ENCODE peak calls at places on chromosomes 11 and 22, in eight cellular contexts. Z is transverse colon, H is ascending aorta, B is gastrocnemius medialis, F is HCT116, R is GM12878, J is OCI-LY7, S is heart right ventricle. T is an unnamed sample. For H3K4me1, the result is how much of the 10 kb centered on the place peaks cover.

GRCh38 chr11:37504066-37504611 is 906.1 kb upstream of the RAG2 start:
- DNase-seq in J (no peak), H (no peak), R (peak), B (no peak), S (no peak), F (no peak), Z (no peak), T (peak)

GRCh38 chr22:20220629-20221026 is 47.5 kb downstream of the RTN4R start:
- DNase-seq in Z (no peak), B (no peak), F (no peak), J (no peak), H (no peak), R (no peak), S (no peak), T (no peak)

GRCh38 chr11:129292768-129293167 is 82.9 kb upstream of the BARX2 start:
- DNase-seq in R (no peak), J (no peak), F (no peak), S (no peak), H (no peak), Z (no peak), B (no peak), T (no peak)

GRCh38 chr22:23105919-23106853 is 35.6 kb downstream of the RSPH14 start:
- DNase-seq in S (no peak), F (no peak), H (no peak), J (no peak), B (no peak), R (no peak), Z (no peak), T (no peak)

GRCh38 chr22:49628351-49629023 is 199.2 kb downstream of the BRD1 start:
- DNase-seq in B (no peak), J (no peak), Z (no peak), H (no peak), R (no peak), F (no peak), S (no peak), T (no peak)

GRCh38 chr11:7896026-7896785 is 34.9 kb downstream of the OR10A6 start:
- DNase-seq in B (no peak), Z (no peak), F (no peak), R (no peak), H (no peak), J (no peak), S (no peak), T (no peak)

GRCh38 chr11:46918087-46918751 is at the start of gene LRP4:
- DNase-seq in F (no peak), Z (peak), B (no peak), H (no peak), S (peak), R (no peak), J (peak), T (peak)

GRCh38 chr22:45602824-45603301 is 68.8 kb upstream of the ATXN10 start:
- DNase-seq in J (peak), B (no peak), H (no peak), Z (no peak), S (no peak), R (no peak), F (peak), T (peak)

GRCh38 chr11:77345621-77346020 is 44.1 kb upstream of the GDPD4 start:
- DNase-seq in B (no peak), S (no peak), H (no peak), Z (no peak), J (no peak), F (no peak), R (no peak), T (no peak)

GRCh38 chr11:119254239-119254638 is 48.1 kb downstream of the CBL start:
- DNase-seq in J (no peak), H (no peak), Z (no peak), S (no peak), R (no peak), B (no peak), F (no peak), T (no peak)

GRCh38 chr22:42399315-42400271 is 32.6 kb downstream of the NFAM1 start:
- DNase-seq in Z (peak), R (no peak), J (peak), F (no peak), S (peak), B (no peak), H (no peak), T (no peak)

GRCh38 chr11:32173435-32173834 is 82.6 kb downstream of the RCN1 start:
- DNase-seq in B (no peak), S (peak), J (no peak), Z (peak), R (no peak), H (no peak), F (peak), T (peak)

GRCh38 chr11:8263109-8263768 is 439 bp downstream of the LMO1 start:
- DNase-seq in F (no peak), Z (no peak), B (no peak), S (no peak), R (no peak), J (no peak), H (no peak), T (no peak)

GRCh38 chr22:46366801-46367706 is 31.5 kb downstream of the TRMU start:
- DNase-seq in J (peak), H (no peak), F (no peak), Z (peak), B (no peak), R (no peak), S (no peak), T (no peak)

GRCh38 chr11:19076744-19077589 is 16.4 kb upstream of the MRGPRX2 start:
- DNase-seq in B (no peak), Z (peak), R (no peak), F (peak), S (peak), J (peak), H (no peak), T (peak)

GRCh38 chr11:70501026-70501901 is 102.9 kb downstream of the CTTN start:
- DNase-seq in R (no peak), F (no peak), H (peak), B (no peak), S (peak), Z (no peak), J (no peak), T (no peak)

GRCh38 chr22:33940741-33941140 is 20.5 kb upstream of the LARGE1 start:
- DNase-seq in B (no peak), F (no peak), H (no peak), S (no peak), J (no peak), R (no peak), Z (no peak), T (no peak)

GRCh38 chr22:39493759-39494158 is 8.3 kb upstream of the MIEF1 start:
- DNase-seq in R (no peak), F (no peak), J (no peak), H (no peak), B (no peak), Z (no peak), S (no peak), T (no peak)

GRCh38 chr11:20601221-20601914 is 2.0 kb downstream of the SLC6A5 start:
- DNase-seq in S (no peak), B (no peak), H (no peak), J (no peak), F (no peak), R (no peak), Z (no peak), T (no peak)
- TF ChIP-seq CTCF in S (no peak), B (no peak), H (no peak), J (no peak), F (no peak), R (no peak), Z (no peak), T (no peak)

GRCh38 chr11:116167706-116168458 is 604.9 kb downstream of the BUD13 start:
- DNase-seq in R (no peak), Z (no peak), B (no peak), J (no peak), S (no peak), F (no peak), H (no peak), T (no peak)
- H3K4me3 ChIP-seq in R (no peak), Z (no peak), B (no peak), J (no peak), S (no peak), F (no peak), H (no peak), T (no peak)

GRCh38 chr11:11250470-11250869 is 102.6 kb downstream of the CSNK2A3 start:
- DNase-seq in R (no peak), J (no peak), B (no peak), Z (no peak), S (no peak), F (no peak), H (no peak), T (no peak)
- H3K4me1 ChIP-seq in R (under half), J (under half), B (under half), Z (under half), S (under half), F (under half), H (under half), T (under half)

GRCh38 chr11:1389103-1389931 is 417 bp upstream of the BRSK2 start:
- DNase-seq in Z (peak), S (peak), H (peak), B (peak), F (peak), J (peak), R (peak), T (peak)

GRCh38 chr11:1388763-1389102 is 1.0 kb upstream of the BRSK2 start:
- DNase-seq in Z (no peak), H (no peak), F (no peak), J (no peak), R (no peak), S (no peak), B (no peak), T (no peak)

GRCh38 chr11:1387521-1387920 is 2.2 kb upstream of the BRSK2 start:
- DNase-seq in R (no peak), B (no peak), F (no peak), S (no peak), H (no peak), Z (no peak), J (no peak), T (no peak)

GRCh38 chr11:1389932-1390587 is at the start of gene BRSK2:
- DNase-seq in B (no peak), J (no peak), F (no peak), Z (no peak), H (no peak), R (no peak), S (no peak), T (no peak)

DNA sequence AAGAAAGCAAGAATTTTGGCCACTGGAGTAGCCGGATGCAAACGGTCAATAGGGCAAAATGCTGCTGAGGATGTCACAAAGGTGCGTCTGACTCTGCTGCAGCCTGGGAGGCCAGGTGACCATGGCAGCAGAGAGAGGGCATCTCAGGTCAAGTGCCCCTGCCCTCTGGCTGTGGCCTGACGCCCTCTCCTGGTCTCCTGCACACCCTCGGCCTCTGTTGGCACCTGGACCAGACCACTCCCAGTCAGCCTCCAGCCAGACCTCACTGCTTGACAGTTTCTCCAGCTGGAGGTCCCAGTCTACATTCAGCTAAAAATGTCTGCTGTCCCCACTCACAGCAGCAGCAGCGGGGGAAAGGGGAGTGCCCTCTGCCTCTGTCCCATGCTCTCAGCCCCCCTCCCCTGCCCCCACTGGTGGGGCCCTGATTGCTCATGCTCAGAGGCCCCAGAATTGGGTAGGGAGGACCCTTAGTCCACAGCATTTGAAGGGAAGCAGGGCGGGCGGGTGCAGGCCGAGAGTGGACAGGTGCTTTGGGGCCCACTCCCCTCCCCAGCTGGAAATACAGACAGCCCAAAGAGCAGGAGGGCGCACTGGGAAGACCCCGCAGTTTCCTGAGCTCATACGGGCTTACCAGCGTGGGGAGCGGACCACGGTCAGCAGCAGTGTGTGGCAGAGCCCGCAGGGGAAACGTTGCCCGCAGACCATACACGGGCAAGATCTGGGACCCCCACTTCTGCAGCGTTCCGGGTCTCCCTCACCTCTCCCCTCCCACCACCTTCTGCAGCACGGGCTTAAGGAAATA is 1.6 kb upstream of the BRSK2 start:
- DNase-seq in S (no peak), F (no peak), B (no peak), Z (peak), H (no peak), J (no peak), R (no peak), T (no peak)
- TF ChIP-seq CTCF in S (no peak), F (no peak), B (no peak), Z (no peak), H (no peak), J (peak), R (no peak), T (peak)